ENCODE peak calls at places on chromosomes 3 and 15, in seven cellular contexts. L, C, T, W, H, Z and P are unnamed samples.

GRCh38 chr15:101479342-101479845 is 10.1 kb downstream of the PCSK6 start:
- DNase-seq in L (no peak), C (no peak), T (no peak), W (no peak), H (no peak), Z (peak), P (no peak)

GRCh38 chr3:120348065-120348980 is 831 bp downstream of the LRRC58 start:
- DNase-seq in L (no peak), C (no peak), T (peak), W (no peak), H (no peak), Z (no peak), P (no peak)

GRCh38 chr15:88403461-88403860 is 63.7 kb downstream of the MRPL46 start:
- DNase-seq in L (no peak), C (no peak), T (no peak), W (no peak), H (no peak), Z (no peak), P (no peak)

GRCh38 chr3:46076606-46077005 is 49.3 kb upstream of the XCR1 start:
- DNase-seq in L (no peak), C (no peak), T (no peak), W (no peak), H (no peak), Z (no peak), P (no peak)

GRCh38 chr3:66153961-66154923 is 66.6 kb upstream of the SLC25A26 start:
- DNase-seq in L (no peak), C (no peak), T (peak), W (no peak), H (no peak), Z (no peak), P (no peak)

GRCh38 chr3:119331661-119332060 is 37.5 kb downstream of the ARHGAP31 start:
- DNase-seq in L (no peak), C (no peak), T (no peak), W (no peak), H (no peak), Z (no peak), P (no peak)

GRCh38 chr3:24521306-24522154 is 26.9 kb upstream of the THRB start:
- DNase-seq in L (peak), C (peak), T (peak), W (no peak), H (peak), Z (peak), P (peak)

GRCh38 chr3:162525791-162526190 is 1029.2 kb downstream of the OTOL1 start:
- DNase-seq in L (no peak), C (no peak), T (no peak), W (no peak), H (no peak), Z (no peak), P (no peak)

GRCh38 chr3:149393355-149394165 is 16.1 kb upstream of the TM4SF1 start:
- DNase-seq in L (peak), C (no peak), T (peak), W (no peak), H (peak), Z (peak), P (no peak)

GRCh38 chr3:114214542-114215341 is 22.6 kb downstream of the ZNF80 start:
- DNase-seq in L (no peak), C (no peak), T (no peak), W (no peak), H (no peak), Z (no peak), P (no peak)

GRCh38 chr15:77688270-77689058 is 55.8 kb upstream of the LINGO1 start:
- DNase-seq in L (no peak), C (no peak), T (no peak), W (no peak), H (no peak), Z (peak), P (no peak)

GRCh38 chr15:100495861-100496260 is 32.9 kb downstream of the CERS3 start:
- DNase-seq in L (no peak), C (no peak), T (no peak), W (no peak), H (no peak), Z (no peak), P (no peak)

GRCh38 chr3:47469616-47470015 is 6.1 kb downstream of the SCAP start:
- DNase-seq in L (no peak), C (no peak), T (no peak), W (peak), H (no peak), Z (no peak), P (no peak)

GRCh38 chr3:155963557-155963956 is 93.1 kb downstream of the GMPS start:
- DNase-seq in L (no peak), C (no peak), T (no peak), W (no peak), H (no peak), Z (no peak), P (no peak)

GRCh38 chr3:57918123-57918837 is 89.9 kb upstream of the FLNB start:
- DNase-seq in L (no peak), C (no peak), T (no peak), W (peak), H (no peak), Z (no peak), P (no peak)

GRCh38 chr15:94829887-94830884 is 598.8 kb downstream of the MCTP2 start:
- DNase-seq in L (no peak), C (no peak), T (no peak), W (no peak), H (no peak), Z (no peak), P (no peak)

GRCh38 chr3:155657161-155657560 is 87.7 kb downstream of the PLCH1 start:
- DNase-seq in L (no peak), C (no peak), T (no peak), W (no peak), H (no peak), Z (no peak), P (no peak)

GRCh38 chr3:168048414-168049330 is 47.1 kb downstream of the GOLIM4 start:
- DNase-seq in L (no peak), C (no peak), T (no peak), W (no peak), H (no peak), Z (no peak), P (no peak)

GRCh38 chr3:57948080-57948671 is 60.0 kb upstream of the FLNB start:
- DNase-seq in L (no peak), C (no peak), T (no peak), W (no peak), H (no peak), Z (no peak), P (no peak)

GRCh38 chr3:71512000-71512399 is 71.5 kb downstream of the FOXP1 start:
- DNase-seq in L (no peak), C (no peak), T (no peak), W (no peak), H (no peak), Z (no peak), P (no peak)
- TF ChIP-seq CTCF in L (no peak), C (no peak), T (no peak), W (no peak), H (no peak), Z (no peak), P (no peak)

GRCh38 chr15:91855684-91856553 is 2.4 kb downstream of the SLCO3A1 start:
- DNase-seq in L (peak), C (no peak), T (no peak), W (no peak), H (peak), Z (no peak), P (no peak)
- TF ChIP-seq CTCF in L (peak), C (no peak), T (no peak), W (no peak), H (peak), Z (no peak), P (no peak)

GRCh38 chr15:57015360-57015759 is 96.9 kb downstream of the TCF12 start:
- DNase-seq in L (no peak), C (no peak), T (no peak), W (no peak), H (no peak), Z (no peak), P (no peak)

GRCh38 chr15:57015897-57016296 is 97.5 kb downstream of the TCF12 start:
- DNase-seq in L (no peak), C (no peak), T (no peak), W (no peak), H (no peak), Z (no peak), P (no peak)

GRCh38 chr15:57019496-57020160 is 101.2 kb downstream of the TCF12 start:
- DNase-seq in L (no peak), C (no peak), T (no peak), W (no peak), H (no peak), Z (no peak), P (no peak)

GRCh38 chr15:57018151-57018550 is 99.7 kb downstream of the TCF12 start:
- DNase-seq in L (no peak), C (no peak), T (no peak), W (no peak), H (no peak), Z (no peak), P (no peak)

DNA sequence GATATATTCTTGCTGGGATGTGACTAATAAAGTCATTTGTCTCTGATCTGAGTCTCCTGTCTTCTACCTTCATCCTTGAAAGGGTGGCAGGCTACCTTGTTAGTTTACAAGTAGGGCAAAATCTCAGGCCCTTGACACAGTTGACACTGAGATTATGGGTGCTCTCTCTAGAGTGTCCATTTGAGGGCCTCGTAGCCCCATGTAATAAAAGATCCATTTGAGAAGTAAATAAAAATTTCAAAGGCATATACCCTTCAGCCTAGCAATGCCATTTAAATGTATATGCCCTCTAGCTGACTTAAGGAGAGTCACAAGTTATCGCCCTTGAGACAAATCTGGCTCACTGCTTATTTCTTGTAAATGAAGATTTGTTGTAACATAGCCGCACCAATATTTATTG is 98.6 kb downstream of the TCF12 start:
- DNase-seq in L (no peak), C (no peak), T (no peak), W (no peak), H (no peak), Z (no peak), P (no peak)
- TF ChIP-seq CTCF in L (no peak), C (no peak), T (no peak), W (no peak), H (no peak), Z (no peak), P (no peak)

DNA sequence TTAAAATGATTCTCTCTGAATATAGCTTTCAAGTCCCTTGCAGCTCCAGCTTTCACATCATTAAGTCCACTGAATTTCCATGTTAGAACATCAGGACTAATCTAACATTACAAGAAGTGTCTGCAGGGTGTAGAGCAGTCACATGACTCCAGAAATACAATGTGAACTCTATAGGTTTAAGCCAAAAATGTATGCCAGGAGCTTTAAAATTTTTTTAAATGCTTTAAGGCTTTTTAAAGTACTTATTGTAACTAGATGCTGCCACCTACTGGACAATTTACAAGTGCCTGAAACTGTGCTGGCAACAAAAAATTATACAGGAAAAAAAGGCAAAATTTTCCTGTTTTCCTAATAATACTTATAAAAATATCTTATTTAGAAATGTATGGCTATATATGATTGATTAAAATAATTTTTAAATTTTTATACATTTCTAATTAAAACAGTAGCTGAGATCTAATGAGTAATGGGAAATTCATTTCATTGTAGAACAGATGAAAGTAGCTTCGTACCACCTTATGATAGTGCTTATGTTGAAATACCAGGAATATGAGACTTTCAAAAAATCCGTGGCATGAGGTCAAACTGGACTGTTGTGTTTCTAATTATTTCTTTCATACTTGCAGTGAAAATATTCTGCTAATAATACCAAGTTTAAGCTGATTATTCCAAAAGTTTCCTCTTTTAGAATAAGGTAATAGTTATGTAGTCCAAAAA is 25.7 kb downstream of the FSIP1 start:
- DNase-seq in L (no peak), C (no peak), T (no peak), W (peak), H (no peak), Z (no peak), P (no peak)
- TF ChIP-seq CTCF in L (peak), C (peak), T (peak), W (peak), H (peak), Z (peak), P (peak)